ENCODE peak calls at places on chromosomes 6 and 20, in seven cellular contexts. G is NCI-H1092; B is activated T-helper 1 cell treated with anti-CD3 and anti-CD28 coated beads, Interleukin-2, amount 50 U/mL, for 16 hours; M is central memory CD4-positive, alpha-beta T cell; F is GM12865; J is tibial nerve; W is upper lobe of right lung. P is an unnamed sample.

GRCh38 chr6:6600865-6601264 is 12.3 kb downstream of the LY86 start:
- DNase-seq in W (no peak), M (no peak), B (no peak), G (no peak), F (no peak), J (no peak), P (no peak)

GRCh38 chr20:19913927-19914614 is 103.1 kb upstream of the NAA20 start:
- DNase-seq in J (no peak), G (no peak), M (no peak), F (peak; percentile 66), W (no peak), B (no peak), P (no peak)

GRCh38 chr20:38293490-38294333 is 10.2 kb upstream of the BPI start:
- DNase-seq in B (no peak), W (no peak), F (no peak), G (no peak), M (no peak), J (no peak), P (no peak)

GRCh38 chr6:16827627-16828026 is 66.4 kb upstream of the ATXN1 start:
- DNase-seq in W (no peak), F (no peak), J (no peak), M (no peak), G (no peak), B (no peak), P (no peak)

GRCh38 chr20:8223096-8223870 is 91.2 kb downstream of the PLCB1 start:
- DNase-seq in W (no peak), M (no peak), B (no peak), J (no peak), G (no peak), F (no peak), P (peak; percentile 35)

GRCh38 chr6:105769987-105770386 is 316.1 kb upstream of the PRDM1 start:
- DNase-seq in M (no peak), G (no peak), F (no peak), W (no peak), J (no peak), B (no peak), P (peak; percentile 31)

GRCh38 chr6:79520534-79520933 is 16.7 kb downstream of the LCA5 start:
- DNase-seq in J (no peak), F (no peak), M (no peak), G (no peak), B (no peak), W (no peak), P (no peak)

GRCh38 chr6:150697515-150697914 is 97.8 kb downstream of the PLEKHG1 start:
- DNase-seq in W (no peak), G (no peak), B (no peak), M (no peak), J (peak; percentile 66), F (no peak), P (no peak)

GRCh38 chr20:61639200-61639599 is 387.1 kb downstream of the CDH4 start:
- DNase-seq in J (no peak), B (no peak), F (no peak), M (no peak), G (no peak), W (no peak), P (peak; percentile 63)